ENCODE peak calls at places on chromosome X, in nine cellular contexts. U is adrenal gland, Z is colonic mucosa, H is mucosa of descending colon, A is breast epithelium, Q is psoas muscle, P is heart right ventricle, K is tibial nerve, W is cardiac muscle cell. J is an unnamed sample.

GRCh38 chrX:153649178-153649914 is 2.3 kb downstream of the DUSP9 start:
- DNase-seq in Z (no peak), W (peak; percentile 21), Q (no peak), K (no peak), P (peak; percentile 28), A (peak; percentile 2), H (peak; percentile 32), U (peak; percentile 56), J (peak; percentile 41)

GRCh38 chrX:47210661-47211425 is 7.6 kb upstream of the CDK16 start:
- DNase-seq in H (no peak), P (no peak), U (no peak), W (no peak), K (no peak), A (no peak), Q (no peak), Z (no peak), J (no peak)

GRCh38 chrX:19513383-19513782 is 1.9 kb downstream of the MAP3K15 start:
- DNase-seq in P (no peak), A (no peak), U (peak; percentile 51), H (no peak), W (no peak), K (no peak), Z (no peak), Q (no peak), J (peak; percentile 34)

GRCh38 chrX:45056428-45057145 is 144.1 kb downstream of the DIPK2B start:
- DNase-seq in A (no peak), Z (no peak), U (no peak), K (no peak), W (no peak), Q (no peak), P (no peak), H (no peak), J (no peak)

GRCh38 chrX:153562546-153562945 is 36.4 kb downstream of the CCNQ start:
- DNase-seq in K (no peak), H (no peak), P (no peak), Q (no peak), Z (no peak), U (no peak), A (no peak), W (no peak), J (no peak)

GRCh38 chrX:7120578-7121219 is 26.8 kb upstream of the STS start:
- DNase-seq in K (no peak), H (no peak), P (no peak), Z (no peak), A (no peak), Q (no peak), U (no peak), W (peak; percentile 36), J (no peak)

GRCh38 chrX:53684415-53685192 is 1.9 kb downstream of the HUWE1 start:
- DNase-seq in Z (no peak), K (no peak), P (no peak), Q (no peak), H (no peak), A (no peak), W (no peak), U (no peak), J (no peak)

GRCh38 chrX:16931855-16932254 is 14.6 kb upstream of the REPS2 start:
- DNase-seq in W (no peak), Z (no peak), H (no peak), K (no peak), Q (no peak), A (no peak), P (no peak), U (no peak), J (no peak)

GRCh38 chrX:17024896-17025295 is 78.4 kb downstream of the REPS2 start:
- DNase-seq in W (peak; percentile 27), H (peak; percentile 52), P (no peak), A (no peak), K (no peak), Q (no peak), U (peak; percentile 62), Z (peak; percentile 50), J (no peak)

GRCh38 chrX:95893632-95894031 is 791.0 kb upstream of the DIAPH2 start:
- DNase-seq in A (no peak), K (peak; percentile 10), H (no peak), P (no peak), Q (no peak), Z (no peak), U (no peak), W (peak; percentile 90), J (no peak)

GRCh38 chrX:136047969-136048368 is 62.7 kb downstream of the SLC9A6 start:
- DNase-seq in A (no peak), K (no peak), Q (no peak), H (no peak), P (no peak), W (no peak), Z (no peak), U (no peak), J (no peak)

GRCh38 chrX:20542072-20542471 is 275.4 kb upstream of the RPS6KA3 start:
- DNase-seq in Z (no peak), P (no peak), H (no peak), K (no peak), A (no peak), Q (no peak), W (no peak), U (no peak), J (no peak)

GRCh38 chrX:141904262-141904661 is 568 bp downstream of the MAGEC1 start:
- DNase-seq in H (no peak), W (no peak), U (no peak), P (no peak), A (no peak), Z (no peak), K (no peak), Q (no peak), J (no peak)

GRCh38 chrX:18098704-18099103 is 122.0 kb downstream of the BEND2 start:
- DNase-seq in Q (no peak), H (no peak), A (no peak), Z (no peak), W (no peak), K (no peak), P (peak; percentile 33), U (no peak), J (no peak)

GRCh38 chrX:130110379-130111219 is at the start of gene ELF4:
- DNase-seq in U (no peak), W (peak; percentile 68), H (peak; percentile 53), K (no peak), Z (peak; percentile 61), Q (peak; percentile 50), A (no peak), P (peak; percentile 47), J (no peak)

GRCh38 chrX:130211415-130212186 is 39.8 kb downstream of the RAB33A start:
- DNase-seq in U (no peak), A (no peak), P (no peak), K (no peak), H (no peak), Z (no peak), Q (no peak), W (no peak), J (no peak)

GRCh38 chrX:114344756-114345155 is 239.1 kb upstream of the HTR2C start:
- DNase-seq in P (no peak), A (no peak), W (peak; percentile 60), H (no peak), U (no peak), K (no peak), Z (no peak), Q (no peak), J (no peak)

GRCh38 chrX:45710081-45710801 is 509.6 kb upstream of the DIPK2B start:
- DNase-seq in A (no peak), H (no peak), U (no peak), Q (no peak), K (no peak), Z (no peak), P (no peak), W (peak; percentile 44), J (no peak)

GRCh38 chrX:118717703-118718391 is 9.6 kb upstream of the IL13RA1 start:
- DNase-seq in U (no peak), A (no peak), Z (no peak), Q (no peak), K (no peak), P (no peak), H (no peak), W (no peak), J (no peak)

GRCh38 chrX:118723376-118723775 is 4.0 kb upstream of the IL13RA1 start:
- DNase-seq in W (no peak), Q (no peak), A (no peak), P (no peak), U (no peak), Z (no peak), H (no peak), K (no peak), J (no peak)

GRCh38 chrX:118724352-118724751 is 3.1 kb upstream of the IL13RA1 start:
- DNase-seq in Z (no peak), Q (no peak), H (no peak), P (no peak), W (no peak), K (no peak), U (no peak), A (no peak), J (no peak)

GRCh38 chrX:118718737-118719136 is 8.7 kb upstream of the IL13RA1 start:
- DNase-seq in Q (no peak), P (no peak), H (no peak), A (no peak), Z (no peak), W (no peak), U (no peak), K (no peak), J (no peak)

GRCh38 chrX:118720058-118720707 is 7.2 kb upstream of the IL13RA1 start:
- DNase-seq in P (no peak), W (no peak), U (no peak), A (no peak), H (no peak), K (no peak), Z (no peak), Q (no peak), J (no peak)
- H3K4me1 ChIP-seq in P (no peaks in the 10 kb centered on the region), W (no peaks in the 10 kb centered on the region), U (peaks cover 7% of the 10 kb centered on the region), A (no peaks in the 10 kb centered on the region), H (peaks cover 3% of the 10 kb centered on the region), K (no peaks in the 10 kb centered on the region), Z (no peaks in the 10 kb centered on the region), Q (no peaks in the 10 kb centered on the region), J (no peaks in the 10 kb centered on the region)

GRCh38 chrX:125436855-125437254 is 117.2 kb downstream of the TEX13C start:
- DNase-seq in Q (no peak), K (no peak), W (peak; percentile 0), H (no peak), U (no peak), A (no peak), P (no peak), Z (no peak), J (no peak)
- TF ChIP-seq CTCF in Q (no peak), K (peak; percentile 12), W (no peak), H (no peak), U (no peak), A (no peak), P (peak; percentile 30), Z (no peak), J (peak; percentile 2)

GRCh38 chrX:103275947-103276567 is 493 bp downstream of the TCEAL5 start:
- DNase-seq in Z (no peak), P (no peak), K (no peak), H (no peak), Q (no peak), A (no peak), U (no peak), W (no peak), J (no peak)
- H3K4me3 ChIP-seq in Z (no peak overlapping the region), P (no peak overlapping the region), K (no peak overlapping the region), H (no peak overlapping the region), Q (peak overlapping the region; percentile 18), A (peak overlapping the region; percentile 56), U (no peak overlapping the region), W (no peak overlapping the region), J (no peak overlapping the region)

DNA sequence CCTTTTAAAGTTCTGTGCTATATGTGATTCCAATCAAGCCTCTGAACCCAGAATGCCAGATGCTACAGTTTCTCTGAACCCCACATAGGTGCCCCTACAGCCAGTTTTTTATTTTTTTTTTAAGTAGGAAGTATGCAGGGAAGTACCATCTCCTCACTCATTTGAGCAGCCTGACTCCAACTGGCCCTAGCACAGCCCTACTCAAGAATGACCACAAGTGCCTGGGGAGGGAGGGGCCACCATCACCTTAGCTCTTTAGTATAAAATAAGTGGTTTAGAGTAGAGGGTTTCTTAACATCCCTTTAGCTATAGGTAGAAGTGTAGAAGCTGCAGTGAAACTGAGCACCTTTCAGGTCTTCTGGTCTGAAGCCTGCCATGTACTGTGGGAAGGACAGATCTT is 14.4 kb downstream of the MSN start:
- DNase-seq in P (no peak), A (no peak), U (no peak), H (no peak), Z (no peak), Q (no peak), K (no peak), W (no peak), J (no peak)
- H3K4me1 ChIP-seq in P (peaks cover 94% of the 10 kb centered on the region), A (no peaks in the 10 kb centered on the region), U (peaks cover 58% of the 10 kb centered on the region), H (no peaks in the 10 kb centered on the region), Z (no peaks in the 10 kb centered on the region), Q (peaks cover 33% of the 10 kb centered on the region), K (no peaks in the 10 kb centered on the region), W (no peaks in the 10 kb centered on the region), J (peaks cover 16% of the 10 kb centered on the region)

J was measured in lung.